ENCODE peak calls at places on chromosomes 3 and 15, in five cellular contexts. K, Z, A, R and B are unnamed samples.

GRCh38 chr3:69838217-69838616 is 99.0 kb downstream of the MITF start:
- DNase-seq in K (no peak), Z (no peak), A (no peak), R (no peak), B (no peak)

GRCh38 chr3:187310954-187311470 is 19.5 kb upstream of the MASP1 start:
- DNase-seq in K (no peak), Z (no peak), A (no peak), R (no peak), B (no peak)

GRCh38 chr3:128984596-128984995 is 9.3 kb downstream of the CFAP92 start:
- DNase-seq in K (no peak), Z (no peak), A (no peak), R (no peak), B (no peak)

GRCh38 chr15:39291036-39291435 is 289.8 kb upstream of the THBS1 start:
- DNase-seq in K (no peak), Z (no peak), A (no peak), R (no peak), B (no peak)

GRCh38 chr15:68418611-68419161 is 13.3 kb downstream of the ITGA11 start:
- DNase-seq in K (no peak), Z (no peak), A (no peak), R (no peak), B (no peak)

GRCh38 chr3:50503504-50503903 is at the start of gene CACNA2D2:
- DNase-seq in K (peak), Z (no peak), A (no peak), R (peak), B (no peak)

GRCh38 chr15:74680461-74680860 is 15.4 kb downstream of the EDC3 start:
- DNase-seq in K (no peak), Z (no peak), A (no peak), R (no peak), B (no peak)

GRCh38 chr3:2861120-2861519 is 249.1 kb downstream of the IL5RA start:
- DNase-seq in K (no peak), Z (no peak), A (no peak), R (no peak), B (no peak)

GRCh38 chr3:64693031-64693430 is 5.2 kb upstream of the ADAMTS9 start:
- DNase-seq in K (no peak), Z (no peak), A (no peak), R (no peak), B (no peak)

GRCh38 chr15:63155486-63155885 is 1.8 kb downstream of the RPS27L start:
- DNase-seq in K (no peak), Z (no peak), A (no peak), R (no peak), B (no peak)